ENCODE peak calls at places on chromosome 10, in eight cellular contexts. One of them, this sample, is unnamed.
A peak's percentile ranks its signal among the peaks of the same experiment; 100 is the strongest.

GRCh38 chr10:97566338-97566986 is 6.1 kb upstream of the ANKRD2 start:
- DNase-seq in AG10803: no peak
- DNase-seq in hepatocyte: no peak
- DNase-seq in cardiac fibroblast: no peak
- DNase-seq in mammary epithelial cell: no peak
- DNase-seq in fibroblast of mammary gland: no peak
- DNase-seq in body of pancreas: no peak
- DNase-seq in choroid plexus epithelial cell: no peak
- DNase-seq in this sample: no peak

GRCh38 chr10:7526017-7526400 is 115.2 kb upstream of the SFMBT2 start:
- DNase-seq in AG10803: no peak
- DNase-seq in choroid plexus epithelial cell: no peak
- DNase-seq in mammary epithelial cell: no peak
- DNase-seq in hepatocyte: no peak
- DNase-seq in cardiac fibroblast: no peak
- DNase-seq in body of pancreas: no peak
- DNase-seq in fibroblast of mammary gland: no peak
- DNase-seq in this sample: no peak

GRCh38 chr10:124688366-124688765 is 55.8 kb downstream of the FAM53B start:
- DNase-seq in AG10803: no peak
- DNase-seq in cardiac fibroblast: no peak
- DNase-seq in mammary epithelial cell: no peak
- DNase-seq in hepatocyte: no peak
- DNase-seq in fibroblast of mammary gland: no peak
- DNase-seq in choroid plexus epithelial cell: no peak
- DNase-seq in body of pancreas: no peak
- DNase-seq in this sample: no peak

GRCh38 chr10:47026301-47027107 is 115.3 kb downstream of the PTPN20 start:
- DNase-seq in fibroblast of mammary gland: no peak
- DNase-seq in body of pancreas: peak; percentile 10
- DNase-seq in choroid plexus epithelial cell: no peak
- DNase-seq in mammary epithelial cell: no peak
- DNase-seq in AG10803: no peak
- DNase-seq in hepatocyte: no peak
- DNase-seq in cardiac fibroblast: no peak
- DNase-seq in this sample: no peak

GRCh38 chr10:125159932-125160855 is at the start of gene CTBP2:
- DNase-seq in fibroblast of mammary gland: peak; percentile 41
- DNase-seq in choroid plexus epithelial cell: peak; percentile 57
- DNase-seq in body of pancreas: peak; percentile 62
- DNase-seq in AG10803: peak; percentile 44
- DNase-seq in mammary epithelial cell: no peak
- DNase-seq in hepatocyte: peak; percentile 84
- DNase-seq in cardiac fibroblast: peak; percentile 50
- DNase-seq in this sample: peak; percentile 65

GRCh38 chr10:128497660-128498377 is 371.6 kb upstream of the MKI67 start:
- DNase-seq in fibroblast of mammary gland: no peak
- DNase-seq in AG10803: no peak
- DNase-seq in hepatocyte: no peak
- DNase-seq in choroid plexus epithelial cell: no peak
- DNase-seq in body of pancreas: no peak
- DNase-seq in cardiac fibroblast: no peak
- DNase-seq in mammary epithelial cell: no peak
- DNase-seq in this sample: no peak

GRCh38 chr10:20970044-20970443 is 72.9 kb upstream of the NEBL start:
- DNase-seq in cardiac fibroblast: peak; percentile 88
- DNase-seq in AG10803: peak; percentile 10
- DNase-seq in body of pancreas: no peak
- DNase-seq in hepatocyte: no peak
- DNase-seq in choroid plexus epithelial cell: peak; percentile 65
- DNase-seq in fibroblast of mammary gland: peak; percentile 94
- DNase-seq in mammary epithelial cell: peak; percentile 67
- DNase-seq in this sample: peak; percentile 45

GRCh38 chr10:130045091-130045652 is 65.5 kb downstream of the C10orf143 start:
- DNase-seq in cardiac fibroblast: no peak
- DNase-seq in choroid plexus epithelial cell: no peak
- DNase-seq in body of pancreas: no peak
- DNase-seq in AG10803: peak; percentile 49
- DNase-seq in mammary epithelial cell: no peak
- DNase-seq in hepatocyte: no peak
- DNase-seq in fibroblast of mammary gland: peak; percentile 48
- DNase-seq in this sample: no peak

GRCh38 chr10:4214912-4215311 is 429.9 kb upstream of the KLF6 start:
- DNase-seq in choroid plexus epithelial cell: no peak
- DNase-seq in cardiac fibroblast: no peak
- DNase-seq in hepatocyte: no peak
- DNase-seq in mammary epithelial cell: no peak
- DNase-seq in fibroblast of mammary gland: no peak
- DNase-seq in AG10803: peak; percentile 54
- DNase-seq in body of pancreas: no peak
- DNase-seq in this sample: no peak

GRCh38 chr10:4926400-4926799 is 36.8 kb upstream of the AKR1C1 start:
- DNase-seq in cardiac fibroblast: no peak
- DNase-seq in mammary epithelial cell: no peak
- DNase-seq in body of pancreas: no peak
- DNase-seq in fibroblast of mammary gland: no peak
- DNase-seq in AG10803: no peak
- DNase-seq in choroid plexus epithelial cell: no peak
- DNase-seq in hepatocyte: no peak
- DNase-seq in this sample: no peak

GRCh38 chr10:85995791-85996190 is 370.8 kb downstream of the GRID1 start:
- DNase-seq in choroid plexus epithelial cell: peak; percentile 21
- DNase-seq in hepatocyte: peak; percentile 39
- DNase-seq in cardiac fibroblast: peak; percentile 3
- DNase-seq in mammary epithelial cell: peak; percentile 26
- DNase-seq in body of pancreas: peak; percentile 54
- DNase-seq in AG10803: peak; percentile 3
- DNase-seq in fibroblast of mammary gland: peak; percentile 12
- DNase-seq in this sample: peak; percentile 0
- TF ChIP-seq CTCF in choroid plexus epithelial cell: peak; percentile 32
- TF ChIP-seq CTCF in hepatocyte: peak; percentile 54
- TF ChIP-seq CTCF in cardiac fibroblast: no peak
- TF ChIP-seq CTCF in mammary epithelial cell: peak; percentile 53
- TF ChIP-seq CTCF in body of pancreas: peak; percentile 57
- TF ChIP-seq CTCF in AG10803: peak; percentile 39
- TF ChIP-seq CTCF in fibroblast of mammary gland: peak; percentile 26
- TF ChIP-seq CTCF in this sample: no peak

GRCh38 chr10:102863660-102864059 is 5.6 kb upstream of the AS3MT start:
- DNase-seq in fibroblast of mammary gland: no peak
- DNase-seq in choroid plexus epithelial cell: peak; percentile 23
- DNase-seq in hepatocyte: no peak
- DNase-seq in body of pancreas: no peak
- DNase-seq in mammary epithelial cell: no peak
- DNase-seq in cardiac fibroblast: no peak
- DNase-seq in AG10803: no peak
- DNase-seq in this sample: no peak

GRCh38 chr10:102865620-102866019 is 3.6 kb upstream of the AS3MT start:
- DNase-seq in mammary epithelial cell: no peak
- DNase-seq in body of pancreas: no peak
- DNase-seq in cardiac fibroblast: no peak
- DNase-seq in choroid plexus epithelial cell: no peak
- DNase-seq in hepatocyte: no peak
- DNase-seq in fibroblast of mammary gland: no peak
- DNase-seq in AG10803: no peak
- DNase-seq in this sample: no peak

GRCh38 chr10:102870221-102870620 is 951 bp downstream of the AS3MT start:
- DNase-seq in hepatocyte: no peak
- DNase-seq in body of pancreas: no peak
- DNase-seq in fibroblast of mammary gland: no peak
- DNase-seq in mammary epithelial cell: no peak
- DNase-seq in AG10803: no peak
- DNase-seq in choroid plexus epithelial cell: no peak
- DNase-seq in cardiac fibroblast: no peak
- DNase-seq in this sample: no peak

GRCh38 chr10:102868976-102869289 is 337 bp upstream of the AS3MT start:
- DNase-seq in body of pancreas: no peak
- DNase-seq in cardiac fibroblast: peak; percentile 9
- DNase-seq in mammary epithelial cell: no peak
- DNase-seq in AG10803: peak; percentile 8
- DNase-seq in hepatocyte: no peak
- DNase-seq in fibroblast of mammary gland: no peak
- DNase-seq in choroid plexus epithelial cell: no peak
- DNase-seq in this sample: no peak

GRCh38 chr10:102869290-102870198 is at the start of gene AS3MT:
- DNase-seq in cardiac fibroblast: no peak
- DNase-seq in AG10803: peak; percentile 20
- DNase-seq in mammary epithelial cell: no peak
- DNase-seq in body of pancreas: peak; percentile 29
- DNase-seq in fibroblast of mammary gland: no peak
- DNase-seq in hepatocyte: peak; percentile 79
- DNase-seq in choroid plexus epithelial cell: no peak
- DNase-seq in this sample: no peak
- H3K4me3 ChIP-seq in cardiac fibroblast: peak within 1 kb of the TSS; percentile 52
- H3K4me3 ChIP-seq in AG10803: peak within 1 kb of the TSS; percentile 67
- H3K4me3 ChIP-seq in mammary epithelial cell: peak within 1 kb of the TSS; percentile 33
- H3K4me3 ChIP-seq in body of pancreas: peak within 1 kb of the TSS; percentile 3
- H3K4me3 ChIP-seq in fibroblast of mammary gland: peak within 1 kb of the TSS; percentile 56
- H3K4me3 ChIP-seq in hepatocyte: peak within 1 kb of the TSS; percentile 44
- H3K4me3 ChIP-seq in choroid plexus epithelial cell: peak within 1 kb of the TSS; percentile 54
- H3K4me3 ChIP-seq in this sample: peak within 1 kb of the TSS; percentile 59

DNA sequence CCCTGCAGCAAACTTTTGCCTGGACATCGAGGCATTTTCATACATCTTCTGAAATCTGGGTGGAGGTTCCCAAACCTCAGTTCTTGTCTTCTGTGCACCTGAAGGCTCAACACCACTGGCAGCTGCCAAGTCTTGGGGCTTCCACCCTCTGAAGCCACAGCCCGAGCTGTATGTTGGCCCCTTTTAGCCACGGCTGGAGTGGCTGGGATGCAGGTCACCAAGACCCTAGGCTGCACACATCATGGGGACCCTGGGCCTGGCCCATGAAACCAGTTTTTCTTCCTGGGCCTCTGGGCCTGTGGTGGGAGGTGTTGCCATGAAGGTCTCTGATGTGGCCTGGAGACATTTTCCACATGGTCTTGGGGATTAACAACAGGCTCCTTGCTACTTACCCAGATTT is 62.1 kb downstream of the INPP5A start:
- DNase-seq in body of pancreas: no peak
- DNase-seq in AG10803: no peak
- DNase-seq in choroid plexus epithelial cell: no peak
- DNase-seq in fibroblast of mammary gland: no peak
- DNase-seq in mammary epithelial cell: no peak
- DNase-seq in cardiac fibroblast: no peak
- DNase-seq in hepatocyte: no peak
- DNase-seq in this sample: no peak
- TF ChIP-seq CTCF in body of pancreas: no peak
- TF ChIP-seq CTCF in AG10803: no peak
- TF ChIP-seq CTCF in choroid plexus epithelial cell: no peak
- TF ChIP-seq CTCF in fibroblast of mammary gland: no peak
- TF ChIP-seq CTCF in mammary epithelial cell: no peak
- TF ChIP-seq CTCF in cardiac fibroblast: no peak
- TF ChIP-seq CTCF in hepatocyte: no peak
- TF ChIP-seq CTCF in this sample: no peak

GRCh38 chr10:73554729-73555128 is 36.4 kb downstream of the USP54 start:
- DNase-seq in fibroblast of mammary gland: no peak
- DNase-seq in hepatocyte: no peak
- DNase-seq in mammary epithelial cell: no peak
- DNase-seq in cardiac fibroblast: no peak
- DNase-seq in AG10803: no peak
- DNase-seq in choroid plexus epithelial cell: no peak
- DNase-seq in body of pancreas: no peak
- DNase-seq in this sample: no peak
- H3K4me3 ChIP-seq in fibroblast of mammary gland: no peak overlapping the region
- H3K4me3 ChIP-seq in hepatocyte: no peak overlapping the region
- H3K4me3 ChIP-seq in mammary epithelial cell: no peak overlapping the region
- H3K4me3 ChIP-seq in cardiac fibroblast: no peak overlapping the region
- H3K4me3 ChIP-seq in AG10803: no peak overlapping the region
- H3K4me3 ChIP-seq in choroid plexus epithelial cell: no peak overlapping the region
- H3K4me3 ChIP-seq in body of pancreas: no peak overlapping the region
- H3K4me3 ChIP-seq in this sample: no peak overlapping the region

GRCh38 chr10:119250641-119251314 is 43.4 kb downstream of the GRK5 start:
- DNase-seq in AG10803: peak; percentile 86
- DNase-seq in fibroblast of mammary gland: peak; percentile 97
- DNase-seq in hepatocyte: no peak
- DNase-seq in choroid plexus epithelial cell: peak; percentile 96
- DNase-seq in body of pancreas: no peak
- DNase-seq in cardiac fibroblast: peak; percentile 94
- DNase-seq in mammary epithelial cell: peak; percentile 71
- DNase-seq in this sample: peak; percentile 93

GRCh38 chr10:119251315-119251708 is 43.9 kb downstream of the GRK5 start:
- DNase-seq in fibroblast of mammary gland: peak; percentile 94
- DNase-seq in choroid plexus epithelial cell: peak; percentile 82
- DNase-seq in mammary epithelial cell: no peak
- DNase-seq in body of pancreas: no peak
- DNase-seq in cardiac fibroblast: peak; percentile 88
- DNase-seq in AG10803: peak; percentile 78
- DNase-seq in hepatocyte: peak; percentile 72
- DNase-seq in this sample: peak; percentile 95

GRCh38 chr10:119253433-119254174 is 46.2 kb downstream of the GRK5 start:
- DNase-seq in cardiac fibroblast: peak; percentile 96
- DNase-seq in mammary epithelial cell: peak; percentile 69
- DNase-seq in fibroblast of mammary gland: peak; percentile 95
- DNase-seq in hepatocyte: peak; percentile 88
- DNase-seq in AG10803: peak; percentile 95
- DNase-seq in body of pancreas: peak; percentile 19
- DNase-seq in choroid plexus epithelial cell: peak; percentile 97
- DNase-seq in this sample: peak; percentile 99

GRCh38 chr10:119252470-119253151 is 45.2 kb downstream of the GRK5 start:
- DNase-seq in fibroblast of mammary gland: no peak
- DNase-seq in body of pancreas: no peak
- DNase-seq in cardiac fibroblast: no peak
- DNase-seq in hepatocyte: no peak
- DNase-seq in choroid plexus epithelial cell: no peak
- DNase-seq in mammary epithelial cell: no peak
- DNase-seq in AG10803: no peak
- DNase-seq in this sample: no peak

DNA sequence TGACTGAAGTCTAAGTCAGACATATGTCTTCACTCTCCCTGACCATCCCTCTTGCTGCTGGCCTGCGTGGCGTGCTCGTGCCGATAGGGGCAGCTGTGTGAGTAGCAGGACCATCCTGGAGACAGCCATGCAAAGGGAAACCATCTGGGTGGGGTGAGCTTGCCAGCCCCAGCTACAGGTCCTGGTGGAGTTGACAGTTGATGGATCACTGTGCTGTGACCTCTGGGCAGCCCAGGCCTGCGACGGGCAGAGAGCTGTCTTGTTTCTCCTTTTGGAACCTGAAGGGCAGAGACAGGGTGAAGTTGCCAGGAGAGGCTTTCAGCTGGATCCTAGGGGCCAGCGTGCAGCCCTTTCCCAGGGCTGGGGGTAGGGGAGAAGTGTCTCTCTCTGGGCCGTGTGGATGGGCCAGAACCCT is 44.7 kb downstream of the GRK5 start:
- DNase-seq in mammary epithelial cell: no peak
- DNase-seq in cardiac fibroblast: peak; percentile 56
- DNase-seq in AG10803: peak; percentile 35
- DNase-seq in hepatocyte: no peak
- DNase-seq in body of pancreas: no peak
- DNase-seq in fibroblast of mammary gland: peak; percentile 48
- DNase-seq in choroid plexus epithelial cell: peak; percentile 35
- DNase-seq in this sample: peak; percentile 74
- TF ChIP-seq CTCF in mammary epithelial cell: no peak
- TF ChIP-seq CTCF in cardiac fibroblast: peak; percentile 62
- TF ChIP-seq CTCF in AG10803: peak; percentile 32
- TF ChIP-seq CTCF in hepatocyte: no peak
- TF ChIP-seq CTCF in body of pancreas: no peak
- TF ChIP-seq CTCF in fibroblast of mammary gland: peak; percentile 12
- TF ChIP-seq CTCF in choroid plexus epithelial cell: peak; percentile 31
- TF ChIP-seq CTCF in this sample: peak; percentile 49

GRCh38 chr10:89206402-89207180 is 526 bp downstream of the CH25H start:
- DNase-seq in body of pancreas: peak; percentile 16
- DNase-seq in cardiac fibroblast: peak; percentile 44
- DNase-seq in fibroblast of mammary gland: peak; percentile 26
- DNase-seq in AG10803: peak; percentile 56
- DNase-seq in hepatocyte: no peak
- DNase-seq in mammary epithelial cell: no peak
- DNase-seq in choroid plexus epithelial cell: peak; percentile 59
- DNase-seq in this sample: peak; percentile 35
- H3K4me3 ChIP-seq in body of pancreas: no peak overlapping the region
- H3K4me3 ChIP-seq in cardiac fibroblast: peak overlapping the region; percentile 60
- H3K4me3 ChIP-seq in fibroblast of mammary gland: peak overlapping the region; percentile 51
- H3K4me3 ChIP-seq in AG10803: peak overlapping the region; percentile 82
- H3K4me3 ChIP-seq in hepatocyte: peak overlapping the region; percentile 30
- H3K4me3 ChIP-seq in mammary epithelial cell: no peak overlapping the region
- H3K4me3 ChIP-seq in choroid plexus epithelial cell: peak overlapping the region; percentile 63
- H3K4me3 ChIP-seq in this sample: peak overlapping the region; percentile 52

This sample was measured in fibroblast of villous mesenchyme.